ENCODE peak calls at places on chromosome 12, in ten cellular contexts. Y, L, T, B, N, S, C, V, I and E are unnamed samples.

GRCh38 chr12:21656931-21657335 is 709 bp downstream of the LDHB start:
- DNase-seq in I (peak), B (no peak), T (peak), V (peak), L (peak), Y (peak), N (peak), S (peak), C (peak), E (peak)

GRCh38 chr12:83805873-83806272 is 1106.7 kb downstream of the SLC6A15 start:
- DNase-seq in B (no peak), I (no peak), C (no peak), S (no peak), Y (no peak), N (no peak), V (no peak), T (no peak), L (no peak), E (no peak)

GRCh38 chr12:54213084-54213483 is 24.3 kb upstream of the SMUG1 start:
- DNase-seq in C (no peak), B (no peak), V (no peak), Y (no peak), L (no peak), S (no peak), N (no peak), I (no peak), T (no peak), E (no peak)

GRCh38 chr12:54262403-54262925 is 17.5 kb downstream of the CBX5 start:
- DNase-seq in N (no peak), V (no peak), C (no peak), Y (no peak), S (peak), B (peak), T (peak), L (peak), I (peak), E (no peak)

GRCh38 chr12:43038991-43039390 is 449.4 kb upstream of the PRICKLE1 start:
- DNase-seq in T (no peak), S (no peak), L (no peak), I (peak), C (no peak), V (no peak), N (no peak), Y (no peak), B (no peak), E (no peak)

GRCh38 chr12:68406134-68406576 is 74.0 kb upstream of the MDM1 start:
- DNase-seq in V (peak), N (no peak), T (peak), S (no peak), I (peak), L (peak), C (peak), Y (peak), B (peak), E (peak)

GRCh38 chr12:50981319-50982239 is 29.2 kb downstream of the HIGD1C start:
- DNase-seq in Y (no peak), C (no peak), B (no peak), I (no peak), T (no peak), S (no peak), N (no peak), L (no peak), V (no peak), E (no peak)

GRCh38 chr12:1204581-1205121 is 213.6 kb downstream of the ERC1 start:
- DNase-seq in C (no peak), B (no peak), V (no peak), I (peak), N (peak), S (no peak), L (peak), Y (no peak), T (no peak), E (no peak)

GRCh38 chr12:70268972-70269371 is 25.7 kb downstream of the CNOT2 start:
- DNase-seq in S (no peak), C (no peak), I (no peak), B (no peak), L (no peak), Y (no peak), N (no peak), T (no peak), V (no peak), E (no peak)

GRCh38 chr12:26732010-26732908 is 100.7 kb downstream of the ITPR2 start:
- DNase-seq in S (no peak), Y (no peak), V (no peak), N (peak), I (no peak), T (no peak), L (no peak), B (no peak), C (no peak), E (no peak)

GRCh38 chr12:67517181-67517887 is 131.2 kb upstream of the DYRK2 start:
- DNase-seq in N (no peak), L (peak), T (no peak), I (peak), S (no peak), C (no peak), V (peak), Y (peak), B (peak), E (peak)

GRCh38 chr12:53172352-53172751 is 8.2 kb upstream of the ZNF740 start:
- DNase-seq in I (peak), Y (peak), L (peak), T (peak), V (peak), N (no peak), S (no peak), C (no peak), B (no peak), E (no peak)

GRCh38 chr12:125214289-125214688 is 149.1 kb downstream of the AACS start:
- DNase-seq in B (no peak), V (no peak), N (no peak), Y (no peak), S (no peak), L (no peak), C (no peak), T (no peak), I (no peak), E (no peak)

GRCh38 chr12:7970475-7971252 is 34.7 kb upstream of the SLC2A3 start:
- DNase-seq in V (peak), B (peak), L (peak), C (peak), I (peak), T (peak), Y (peak), N (peak), S (peak), E (peak)

GRCh38 chr12:71299541-71300376 is 139.8 kb upstream of the LGR5 start:
- DNase-seq in Y (no peak), V (no peak), T (no peak), B (no peak), I (peak), C (no peak), L (peak), N (no peak), S (no peak), E (no peak)

GRCh38 chr12:52180971-52181628 is 10.7 kb downstream of the KRT80 start:
- DNase-seq in N (no peak), T (peak), S (no peak), Y (no peak), L (no peak), V (no peak), I (peak), B (no peak), C (no peak), E (no peak)

GRCh38 chr12:131785763-131786330 is 42.3 kb upstream of the MMP17 start:
- DNase-seq in N (no peak), Y (no peak), T (no peak), S (no peak), I (peak), C (no peak), V (no peak), B (no peak), L (no peak), E (no peak)

DNA sequence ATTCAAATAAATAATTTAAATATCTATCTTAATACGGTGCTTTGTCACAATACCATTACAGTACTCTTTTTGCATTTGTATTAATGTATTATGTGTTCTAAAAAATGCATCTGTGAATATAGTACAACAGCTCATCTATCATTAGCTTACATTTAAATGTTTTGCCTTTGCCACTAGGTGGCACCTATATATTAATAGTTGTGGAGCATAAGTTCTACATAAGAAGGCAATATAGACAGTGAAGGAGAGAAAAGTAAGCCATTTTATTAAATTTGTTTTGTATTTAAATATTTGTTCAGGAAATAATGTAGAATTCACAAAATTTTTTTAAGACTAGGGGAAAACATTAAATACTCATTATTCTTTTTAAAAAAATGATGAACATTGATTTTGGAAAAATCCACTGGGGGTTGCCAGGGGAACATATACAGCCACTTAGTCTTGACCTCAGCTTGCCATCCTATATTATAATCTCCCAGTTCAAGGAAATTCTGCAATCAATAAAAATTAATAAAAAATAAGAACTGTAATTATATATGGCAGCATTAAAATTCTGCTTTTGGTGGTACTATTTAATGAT is 9.8 kb downstream of the CCER1 start:
- DNase-seq in V (no peak), Y (no peak), L (peak), S (peak), I (peak), T (peak), B (no peak), N (peak), C (no peak), E (no peak)
- TF ChIP-seq CTCF in V (peak), Y (no peak), L (peak), S (peak), I (peak), T (peak), B (no peak), N (peak), C (peak), E (peak)

GRCh38 chr12:108634225-108634795 is 616 bp upstream of the SELPLG start:
- DNase-seq in I (no peak), Y (no peak), C (no peak), S (no peak), L (no peak), B (no peak), T (no peak), N (no peak), V (no peak), E (peak)
- TF ChIP-seq CTCF in I (no peak), Y (no peak), C (no peak), S (no peak), L (no peak), B (no peak), T (no peak), N (no peak), V (no peak), E (no peak)

GRCh38 chr12:111277570-111277969 is 91.3 kb downstream of the PHETA1 start:
- DNase-seq in C (no peak), Y (no peak), S (no peak), I (no peak), V (no peak), T (no peak), B (no peak), N (no peak), L (peak), E (no peak)

GRCh38 chr12:111275308-111275707 is 93.6 kb downstream of the PHETA1 start:
- DNase-seq in T (no peak), B (no peak), S (no peak), C (no peak), L (no peak), N (no peak), Y (no peak), I (no peak), V (no peak), E (no peak)

GRCh38 chr12:111276189-111276588 is 92.7 kb downstream of the PHETA1 start:
- DNase-seq in I (no peak), L (peak), S (no peak), Y (no peak), B (no peak), C (no peak), N (no peak), V (no peak), T (peak), E (no peak)

GRCh38 chr12:111271674-111272418 is 97.0 kb downstream of the PHETA1 start:
- DNase-seq in B (no peak), I (no peak), S (no peak), Y (no peak), T (no peak), L (peak), V (no peak), N (no peak), C (no peak), E (no peak)

DNA sequence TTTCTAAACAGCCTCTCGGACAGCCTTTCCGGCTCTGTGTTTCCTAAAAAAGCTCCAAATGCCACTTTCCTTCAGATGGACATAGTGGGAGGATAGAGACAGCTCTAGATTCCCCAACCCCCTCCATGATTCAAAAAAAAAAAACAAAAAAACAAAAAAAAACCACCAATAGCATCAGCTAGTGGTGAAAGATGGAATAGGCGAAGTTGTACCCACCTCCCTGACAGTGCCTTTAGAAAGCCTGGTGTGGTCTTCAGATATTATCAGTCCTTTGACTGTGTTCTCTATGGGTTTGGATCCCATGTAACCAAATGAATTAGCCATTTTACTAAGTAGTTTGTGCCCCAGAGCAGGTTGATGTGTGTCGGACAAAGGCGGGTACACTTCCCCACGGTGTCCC is 94.1 kb downstream of the PHETA1 start:
- DNase-seq in B (no peak), C (no peak), I (no peak), S (no peak), Y (no peak), N (no peak), L (peak), T (no peak), V (no peak), E (no peak)
- TF ChIP-seq CTCF in B (no peak), C (peak), I (peak), S (peak), Y (no peak), N (peak), L (peak), T (peak), V (no peak), E (no peak)

DNA sequence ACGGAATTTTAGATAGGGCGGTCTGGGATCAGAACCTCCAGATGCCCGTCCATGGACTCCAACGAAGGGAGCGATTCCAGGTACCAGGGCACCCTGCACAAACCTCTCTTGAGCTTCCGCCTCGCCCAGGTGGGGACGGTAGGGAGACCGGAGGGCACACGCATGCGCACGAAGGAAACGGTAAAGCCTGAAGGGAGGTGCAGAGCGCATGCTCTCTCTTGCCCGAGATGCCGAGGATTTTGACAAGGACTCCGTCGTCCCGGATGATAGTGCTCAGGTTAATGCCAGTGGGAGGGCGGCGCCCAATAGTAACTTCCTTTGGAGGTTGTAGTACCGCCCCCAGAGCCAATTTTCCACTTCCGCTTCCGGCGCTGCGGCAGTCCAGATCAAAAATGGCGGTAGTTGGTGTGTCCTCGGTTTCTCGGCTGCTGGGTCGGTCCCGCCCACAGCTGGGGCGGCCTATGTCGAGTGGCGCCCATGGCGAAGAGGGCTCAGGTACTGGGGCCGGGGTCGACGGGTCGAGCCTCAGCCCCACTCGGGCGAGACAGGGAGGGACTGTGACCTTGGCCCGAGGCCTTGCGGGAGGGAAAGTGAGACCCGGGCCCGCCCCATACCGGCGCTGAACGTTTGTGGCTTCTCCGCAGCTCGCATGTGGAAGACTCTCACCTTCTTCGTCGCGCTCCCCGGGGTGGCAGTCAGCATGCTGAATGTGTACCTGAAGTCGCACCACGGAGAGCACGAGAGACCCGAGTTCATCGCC is at the start of gene COX6A1:
- DNase-seq in I (peak), Y (peak), C (peak), B (peak), L (peak), N (peak), T (peak), V (peak), S (peak), E (peak)
- TF ChIP-seq CTCF in I (no peak), Y (no peak), C (peak), B (no peak), L (no peak), N (no peak), T (no peak), V (peak), S (no peak), E (no peak)

DNA sequence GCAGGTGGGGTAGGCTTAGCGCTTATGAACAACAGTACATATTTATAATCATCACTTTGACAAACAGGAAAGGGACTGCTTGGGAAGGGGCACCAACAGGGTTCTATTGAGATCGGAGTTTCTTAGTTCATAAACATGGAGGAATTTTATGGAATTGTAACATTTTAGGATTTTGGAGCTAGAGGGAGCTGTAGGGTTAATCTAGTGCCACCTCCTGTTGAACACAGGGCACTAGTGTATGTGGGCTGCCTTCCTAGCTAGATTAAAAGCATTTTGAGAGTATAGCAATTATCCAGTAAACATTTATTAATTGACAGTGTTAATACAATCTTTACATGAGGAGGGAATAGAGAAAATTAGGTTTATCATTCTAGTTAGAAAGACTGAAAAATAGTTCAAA is 23.1 kb upstream of the TBC1D30 start:
- DNase-seq in V (no peak), Y (no peak), I (no peak), T (no peak), L (peak), N (no peak), S (no peak), B (no peak), C (no peak), E (no peak)
- TF ChIP-seq CTCF in V (no peak), Y (no peak), I (peak), T (peak), L (peak), N (no peak), S (peak), B (no peak), C (no peak), E (no peak)

GRCh38 chr12:19506497-19506896 is 67.2 kb downstream of the AEBP2 start:
- DNase-seq in S (no peak), C (no peak), Y (no peak), T (no peak), B (no peak), N (no peak), V (no peak), I (peak), L (no peak), E (no peak)

GRCh38 chr12:19507823-19508222 is 68.5 kb downstream of the AEBP2 start:
- DNase-seq in Y (no peak), N (no peak), C (no peak), T (peak), L (peak), V (no peak), B (no peak), S (no peak), I (no peak), E (no peak)
- TF ChIP-seq CTCF in Y (no peak), N (no peak), C (no peak), T (peak), L (peak), V (peak), B (peak), S (peak), I (peak), E (no peak)

GRCh38 chr12:85951823-85952222 is 77.7 kb downstream of the NTS start:
- DNase-seq in Y (no peak), V (no peak), S (no peak), C (no peak), I (peak), N (no peak), L (peak), B (no peak), T (peak), E (no peak)
- TF ChIP-seq CTCF in Y (no peak), V (no peak), S (peak), C (peak), I (peak), N (no peak), L (peak), B (no peak), T (peak), E (no peak)